ENCODE peak calls at places on chromosomes 3 and 15, in four cellular contexts. F is fibroblast of villous mesenchyme, G is IMR-90, Y is OCI-LY7. P is an unnamed sample.

GRCh38 chr15:63896336-63897115 is 62.8 kb upstream of the HERC1 start:
- DNase-seq in F (peak; percentile 64), Y (no peak), G (peak; percentile 81), P (peak; percentile 92)

GRCh38 chr3:187490366-187490765 is 122.2 kb downstream of the RTP4 start:
- DNase-seq in F (no peak), G (no peak), Y (no peak), P (no peak)

GRCh38 chr3:120773932-120774331 is 31.4 kb downstream of the GTF2E1 start:
- DNase-seq in G (peak; percentile 75), Y (no peak), F (peak; percentile 56), P (no peak)

GRCh38 chr3:4720316-4721075 is 227.3 kb downstream of the ITPR1 start:
- DNase-seq in F (peak; percentile 93), Y (no peak), G (peak; percentile 71), P (peak; percentile 65)

GRCh38 chr3:179969525-179969924 is 67.2 kb downstream of the PEX5L start:
- DNase-seq in F (no peak), G (no peak), Y (no peak), P (peak; percentile 60)

GRCh38 chr3:149197669-149198068 is 24.0 kb downstream of the CP start:
- DNase-seq in F (no peak), G (no peak), Y (no peak), P (no peak)

GRCh38 chr15:47194718-47195117 is 522.6 kb upstream of the SEMA6D start:
- DNase-seq in G (peak; percentile 66), Y (peak; percentile 11), F (peak; percentile 32), P (peak; percentile 26)

GRCh38 chr3:194937144-194937543 is 251.5 kb downstream of the FAM43A start:
- DNase-seq in G (no peak), F (no peak), Y (no peak), P (no peak)

GRCh38 chr3:168889666-168890065 is 773.8 kb downstream of the MECOM start:
- DNase-seq in G (no peak), F (no peak), Y (no peak), P (no peak)

GRCh38 chr3:38640661-38641441 is 8.6 kb downstream of the SCN5A start:
- DNase-seq in F (no peak), G (no peak), Y (no peak), P (no peak)

GRCh38 chr15:98727115-98728040 is 79.0 kb downstream of the IGF1R start:
- DNase-seq in Y (no peak), G (peak; percentile 93), F (peak; percentile 94), P (no peak)

GRCh38 chr15:42726114-42726513 is 10.8 kb downstream of the CDAN1 start:
- DNase-seq in F (no peak), Y (no peak), G (no peak), P (no peak)

GRCh38 chr15:65841121-65841930 is 28.0 kb upstream of the RAB11A start:
- DNase-seq in G (peak; percentile 22), Y (no peak), F (no peak), P (peak; percentile 71)

GRCh38 chr3:133295199-133295901 is 104.5 kb upstream of the BFSP2 start:
- DNase-seq in F (peak; percentile 28), Y (no peak), G (peak; percentile 81), P (no peak)

GRCh38 chr15:62071711-62072308 is 5.0 kb downstream of the C2CD4A start:
- DNase-seq in Y (peak; percentile 59), G (peak; percentile 57), F (peak; percentile 62), P (peak; percentile 56)

GRCh38 chr3:57397175-57398026 is 104.9 kb upstream of the ASB14 start:
- DNase-seq in Y (peak; percentile 84), F (peak; percentile 58), G (peak; percentile 42), P (peak; percentile 77)

GRCh38 chr3:167716920-167717319 is 17.8 kb downstream of the PDCD10 start:
- DNase-seq in G (no peak), F (no peak), Y (no peak), P (no peak)

GRCh38 chr15:47568030-47568429 is 149.3 kb upstream of the SEMA6D start:
- DNase-seq in Y (no peak), F (no peak), G (no peak), P (no peak)

GRCh38 chr3:55467099-55467498 is 20.0 kb downstream of the WNT5A start:
- DNase-seq in G (peak; percentile 76), F (peak; percentile 49), Y (no peak), P (no peak)

GRCh38 chr3:120469440-120470415 is 18.9 kb upstream of the FSTL1 start:
- DNase-seq in F (no peak), G (peak; percentile 50), Y (no peak), P (no peak)

GRCh38 chr3:99674086-99674789 is 35.8 kb downstream of the COL8A1 start:
- DNase-seq in G (peak; percentile 56), F (peak; percentile 31), Y (no peak), P (no peak)

GRCh38 chr3:73868688-73869315 is 244.1 kb upstream of the PDZRN3 start:
- DNase-seq in G (peak; percentile 38), F (peak; percentile 29), Y (no peak), P (peak; percentile 15)

GRCh38 chr3:58375209-58375608 is 42.5 kb downstream of the PXK start:
- DNase-seq in G (no peak), F (no peak), Y (no peak), P (no peak)

GRCh38 chr3:61381745-61382392 is 130.6 kb upstream of the FHIT start:
- DNase-seq in G (peak; percentile 7), F (peak; percentile 21), Y (peak; percentile 59), P (peak; percentile 51)

GRCh38 chr3:29451901-29452300 is 171.0 kb downstream of the RBMS3 start:
- DNase-seq in F (no peak), G (no peak), Y (no peak), P (no peak)

GRCh38 chr3:11953778-11954177 is 50.4 kb upstream of the SYN2 start:
- DNase-seq in Y (no peak), G (no peak), F (no peak), P (no peak)

DNA sequence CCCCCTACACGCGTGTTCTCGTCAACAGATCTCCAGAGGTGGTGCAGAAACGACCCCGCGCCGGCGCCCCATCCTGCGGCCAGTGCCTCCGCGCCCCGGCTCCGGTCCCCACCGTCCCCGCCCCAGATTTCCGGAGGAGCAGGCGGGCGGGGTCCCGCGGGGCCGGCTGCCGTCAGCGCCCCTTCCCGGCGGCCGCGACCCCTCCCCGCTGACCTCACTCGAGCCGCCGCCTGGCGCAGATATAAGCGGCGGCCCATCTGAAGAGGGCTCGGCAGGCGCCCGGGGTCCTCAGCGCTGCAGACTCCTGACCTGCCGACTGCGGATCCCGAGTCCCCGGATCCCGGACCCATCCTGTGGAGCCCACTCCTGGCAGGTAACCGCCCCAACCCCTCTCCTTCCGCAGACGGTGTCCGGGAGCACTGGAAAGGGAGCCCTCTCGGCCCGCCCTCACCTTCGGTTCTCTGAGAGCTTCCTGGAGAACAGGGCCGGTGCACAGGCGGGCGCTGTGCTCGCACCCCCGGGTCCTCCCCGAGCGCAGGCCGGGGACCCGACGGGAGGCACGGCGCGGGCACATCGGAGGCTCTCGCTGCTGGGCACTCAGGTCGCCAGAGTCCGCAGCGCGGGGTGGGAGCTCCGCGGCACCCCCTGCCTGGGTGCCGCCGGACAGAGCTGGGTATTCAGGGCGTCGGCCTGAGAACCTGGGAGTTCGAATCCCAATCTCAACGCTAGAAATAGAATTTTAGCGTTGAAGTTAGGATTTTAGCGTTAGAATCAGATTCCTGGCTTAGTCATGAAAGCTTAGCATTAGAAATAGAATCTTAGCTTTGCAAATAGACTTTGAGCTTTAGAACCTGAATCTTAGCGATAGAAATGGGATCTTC is at the start of gene TRH:
- DNase-seq in F (no peak), G (no peak), Y (no peak), P (no peak)
- H3K4me3 ChIP-seq in F (no peak within 1 kb of the TSS), G (no peak within 1 kb of the TSS), Y (no peak within 1 kb of the TSS), P (no peak within 1 kb of the TSS)

GRCh38 chr3:49812916-49813496 is 747 bp downstream of the UBA7 start:
- DNase-seq in F (no peak), G (no peak), Y (no peak), P (no peak)

DNA sequence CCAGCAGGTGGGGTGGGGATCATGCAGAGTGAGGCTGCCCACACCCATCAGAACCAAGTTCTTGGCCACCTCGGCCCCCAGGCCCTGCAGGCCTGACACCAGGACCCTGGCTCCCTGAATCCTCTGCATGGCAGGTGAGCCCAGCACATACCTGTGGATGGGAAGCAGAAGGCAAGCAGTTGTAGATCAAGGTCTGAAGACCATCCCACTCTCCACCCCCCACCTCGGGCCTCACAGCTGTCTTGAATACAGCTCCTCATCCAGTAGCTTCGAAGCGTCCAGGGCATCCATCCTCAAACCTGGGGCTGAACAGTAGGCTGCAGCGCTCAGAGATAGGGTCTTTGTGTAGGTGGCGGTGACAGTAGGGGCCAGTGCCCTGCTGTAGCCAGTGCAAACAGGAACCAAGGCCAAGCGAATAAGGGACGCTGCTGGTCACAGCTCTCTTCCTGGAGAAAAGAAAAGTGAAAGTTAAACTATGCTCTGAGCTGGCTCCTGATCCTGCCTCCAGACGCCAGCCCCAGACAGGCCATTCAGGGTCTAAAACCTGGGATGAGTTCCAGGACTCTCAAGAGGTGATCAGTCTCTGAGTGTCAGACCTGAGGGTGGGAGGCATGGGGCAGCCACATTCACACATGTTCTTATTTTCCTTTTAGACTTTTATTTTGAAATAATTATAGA is at the start of gene UBA7:
- DNase-seq in Y (no peak), F (peak; percentile 81), G (peak; percentile 80), P (peak; percentile 67)
- H3K4me3 ChIP-seq in Y (peak within 1 kb of the TSS; percentile 27), F (peak within 1 kb of the TSS; percentile 74), G (peak within 1 kb of the TSS; percentile 55), P (peak within 1 kb of the TSS; percentile 42)

DNA sequence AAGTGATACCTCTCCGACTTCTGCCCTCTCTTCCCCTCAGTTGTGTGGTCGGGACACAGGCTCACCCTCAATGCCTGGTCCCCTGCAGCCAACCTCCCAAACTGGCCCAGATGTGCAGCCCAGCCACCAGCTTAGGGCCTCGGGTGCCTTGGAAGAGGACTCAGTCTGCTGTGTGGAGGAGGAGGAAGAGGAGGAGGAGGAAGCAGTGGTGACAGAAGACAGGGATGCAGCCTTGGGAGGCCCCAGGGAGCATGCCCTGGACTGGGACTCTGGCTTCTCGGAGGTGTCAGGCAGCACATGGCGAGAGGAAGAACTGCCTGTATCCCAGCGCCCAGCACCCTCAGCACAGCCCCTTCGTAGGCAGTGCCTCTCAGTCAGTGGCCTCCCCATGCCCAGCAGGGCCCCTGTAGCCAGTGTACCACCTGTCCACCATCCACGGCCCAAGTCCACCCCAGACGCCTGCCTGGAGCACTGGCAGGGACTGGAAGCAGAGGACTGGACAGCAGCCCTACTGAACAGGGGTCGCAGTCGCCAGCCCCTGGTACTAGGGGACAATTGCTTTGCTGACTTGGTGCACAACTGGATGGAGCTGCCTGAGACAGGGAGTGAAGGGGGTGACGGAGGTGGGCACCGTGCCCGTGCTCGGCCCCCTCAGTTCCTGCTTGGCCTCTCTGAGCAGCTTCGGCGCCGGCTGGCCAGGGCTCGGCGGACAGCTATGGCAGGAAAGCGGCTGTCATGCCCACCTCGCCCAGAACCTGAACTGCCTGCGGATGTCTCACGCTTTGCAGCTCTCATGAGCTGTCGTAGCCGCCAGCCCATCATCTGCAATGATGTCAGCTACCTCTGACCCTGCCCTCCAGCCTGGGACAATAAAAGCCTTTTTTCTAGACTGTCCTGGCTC is 1.3 kb downstream of the INKA1 start:
- DNase-seq in G (no peak), Y (no peak), F (no peak), P (peak; percentile 63)
- H3K4me3 ChIP-seq in G (peak overlapping the region; percentile 79), Y (peak overlapping the region; percentile 82), F (peak overlapping the region; percentile 93), P (peak overlapping the region; percentile 83)

DNA sequence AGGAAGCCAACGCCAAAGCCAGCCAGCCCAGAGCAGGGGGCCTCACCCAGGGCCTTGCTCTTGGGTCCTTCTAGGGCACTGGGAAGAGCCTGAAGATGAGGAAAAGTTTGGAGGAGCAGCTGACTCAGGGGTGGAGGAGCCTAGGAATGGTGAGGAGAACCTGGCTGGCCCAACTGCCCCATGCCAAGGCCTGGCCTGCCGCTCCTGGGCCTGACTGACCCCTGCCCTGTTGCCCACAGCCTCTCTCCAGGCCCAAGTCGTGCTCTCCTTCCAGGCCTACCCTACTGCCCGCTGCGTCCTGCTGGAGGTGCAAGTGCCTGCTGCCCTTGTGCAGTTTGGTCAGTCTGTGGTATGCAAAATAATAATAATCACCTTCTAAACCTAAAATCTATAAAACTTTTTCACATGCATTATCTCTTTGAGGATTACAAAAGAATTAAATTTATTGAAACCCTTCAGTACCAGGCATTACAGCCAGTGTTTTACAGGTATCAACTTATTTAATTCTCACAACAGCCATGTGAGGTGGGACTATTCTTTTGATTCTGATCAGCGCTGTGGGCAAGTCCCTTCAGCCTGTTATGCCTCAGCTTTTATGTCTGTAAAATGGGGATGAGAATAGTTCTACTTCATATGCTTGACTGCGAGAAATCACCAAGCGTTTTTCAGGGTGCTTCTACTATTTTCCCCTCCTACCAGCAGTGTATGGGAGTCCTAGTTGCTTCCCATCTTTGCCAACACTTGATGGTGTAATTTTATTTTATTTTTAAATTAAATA is 1.6 kb downstream of the IL17RC start:
- DNase-seq in Y (no peak), G (no peak), F (no peak), P (no peak)
- H3K4me3 ChIP-seq in Y (no peak overlapping the region), G (no peak overlapping the region), F (no peak overlapping the region), P (no peak overlapping the region)